ENCODE peak calls at places on chromosomes 16 and 17, in six cellular contexts. Q, P, I, G, B and K are unnamed samples.

GRCh38 chr16:66275795-66276428 is 90.6 kb upstream of the CDH5 start:
- DNase-seq in Q (peak; percentile 16), P (peak; percentile 32), I (no peak), G (no peak), B (no peak), K (peak; percentile 25)

GRCh38 chr17:17685775-17686291 is 4.6 kb downstream of the RAI1 start:
- DNase-seq in Q (no peak), P (no peak), I (no peak), G (no peak), B (no peak), K (no peak)

GRCh38 chr16:85445779-85446222 is 167.3 kb upstream of the GSE1 start:
- DNase-seq in Q (no peak), P (no peak), I (no peak), G (no peak), B (no peak), K (no peak)

GRCh38 chr17:57869599-57870282 is 19.9 kb upstream of the MRPS23 start:
- DNase-seq in Q (no peak), P (no peak), I (no peak), G (no peak), B (no peak), K (no peak)

GRCh38 chr16:86471896-86472295 is 38.4 kb upstream of the FOXF1 start:
- DNase-seq in Q (no peak), P (no peak), I (no peak), G (no peak), B (no peak), K (no peak)

GRCh38 chr16:3938843-3939624 is 58.5 kb upstream of the CREBBP start:
- DNase-seq in Q (no peak), P (peak; percentile 83), I (peak; percentile 63), G (peak; percentile 30), B (peak; percentile 16), K (peak; percentile 63)

GRCh38 chr16:10333321-10334032 is 52.4 kb upstream of the ATF7IP2 start:
- DNase-seq in Q (no peak), P (no peak), I (no peak), G (no peak), B (no peak), K (no peak)

GRCh38 chr16:17271687-17272086 is 199.1 kb downstream of the XYLT1 start:
- DNase-seq in Q (peak; percentile 53), P (no peak), I (no peak), G (no peak), B (no peak), K (no peak)

GRCh38 chr17:82008258-82008940 is 14.3 kb downstream of the CENPX start:
- DNase-seq in Q (no peak), P (no peak), I (no peak), G (no peak), B (no peak), K (no peak)

GRCh38 chr16:61957075-61957474 is 79.2 kb downstream of the CDH8 start:
- DNase-seq in Q (no peak), P (no peak), I (no peak), G (no peak), B (no peak), K (no peak)

GRCh38 chr17:73902416-73903181 is 258.4 kb upstream of the SDK2 start:
- DNase-seq in Q (no peak), P (no peak), I (no peak), G (no peak), B (no peak), K (no peak)

GRCh38 chr17:49779730-49780220 is 8.7 kb upstream of the KAT7 start:
- DNase-seq in Q (no peak), P (peak; percentile 34), I (peak; percentile 18), G (peak; percentile 42), B (no peak), K (no peak)

GRCh38 chr17:35084987-35085386 is 21.5 kb upstream of the RFFL start:
- DNase-seq in Q (no peak), P (no peak), I (no peak), G (no peak), B (no peak), K (no peak)

GRCh38 chr16:87470332-87470731 is 22.5 kb downstream of the ZCCHC14 start:
- DNase-seq in Q (no peak), P (no peak), I (no peak), G (no peak), B (no peak), K (no peak)

GRCh38 chr16:27700596-27700995 is 150.7 kb downstream of the KATNIP start:
- DNase-seq in Q (peak; percentile 46), P (no peak), I (no peak), G (peak; percentile 42), B (no peak), K (no peak)

GRCh38 chr17:35074711-35075707 is 11.5 kb upstream of the RFFL start:
- DNase-seq in Q (no peak), P (no peak), I (no peak), G (no peak), B (no peak), K (no peak)

GRCh38 chr17:15432807-15433547 is 34.4 kb downstream of the CDRT4 start:
- DNase-seq in Q (no peak), P (no peak), I (no peak), G (no peak), B (no peak), K (no peak)

GRCh38 chr17:4232168-4232813 is 31.5 kb downstream of the ANKFY1 start:
- DNase-seq in Q (no peak), P (no peak), I (no peak), G (no peak), B (no peak), K (no peak)

GRCh38 chr17:4530799-4531730 is 24.1 kb downstream of the MYBBP1A start:
- DNase-seq in Q (no peak), P (no peak), I (no peak), G (peak; percentile 72), B (no peak), K (no peak)

GRCh38 chr16:21302454-21302853 is 24.4 kb upstream of the CRYM start:
- DNase-seq in Q (no peak), P (no peak), I (no peak), G (no peak), B (no peak), K (no peak)

GRCh38 chr17:80793851-80794267 is 197.8 kb upstream of the CHMP6 start:
- DNase-seq in Q (no peak), P (no peak), I (no peak), G (no peak), B (no peak), K (no peak)

GRCh38 chr17:80924111-80924806 is 67.4 kb upstream of the CHMP6 start:
- DNase-seq in Q (no peak), P (no peak), I (no peak), G (no peak), B (no peak), K (no peak)

GRCh38 chr16:30655815-30656347 is 2.4 kb upstream of the FBRS start:
- DNase-seq in Q (no peak), P (no peak), I (no peak), G (no peak), B (no peak), K (no peak)

GRCh38 chr16:4488486-4488967 is 12.3 kb downstream of the HMOX2 start:
- DNase-seq in Q (no peak), P (no peak), I (no peak), G (no peak), B (no peak), K (no peak)

GRCh38 chr17:75822119-75822799 is 21.9 kb downstream of the UNC13D start:
- DNase-seq in Q (no peak), P (no peak), I (peak; percentile 41), G (no peak), B (no peak), K (no peak)

GRCh38 chr17:78412403-78412802 is 34.0 kb downstream of the PGS1 start:
- DNase-seq in Q (no peak), P (no peak), I (peak; percentile 8), G (no peak), B (no peak), K (no peak)

GRCh38 chr16:68450741-68451140 is 2.4 kb upstream of the SMPD3 start:
- DNase-seq in Q (no peak), P (no peak), I (no peak), G (no peak), B (no peak), K (no peak)

GRCh38 chr16:71929048-71929447 is 33.7 kb downstream of the IST1 start:
- DNase-seq in Q (peak; percentile 41), P (no peak), I (no peak), G (peak; percentile 33), B (no peak), K (no peak)

GRCh38 chr17:31390748-31391495 is 553 bp upstream of the RAB11FIP4 start:
- DNase-seq in Q (no peak), P (no peak), I (no peak), G (no peak), B (no peak), K (no peak)

GRCh38 chr17:55549140-55549539 is 37.9 kb upstream of the SMIM36 start:
- DNase-seq in Q (no peak), P (no peak), I (no peak), G (no peak), B (no peak), K (no peak)

GRCh38 chr16:27445502-27446175 is 43.7 kb downstream of the IL21R start:
- DNase-seq in Q (no peak), P (no peak), I (no peak), G (no peak), B (no peak), K (no peak)

GRCh38 chr16:19468300-19468699 is 50.6 kb downstream of the TMC5 start:
- DNase-seq in Q (no peak), P (no peak), I (no peak), G (no peak), B (no peak), K (no peak)